ENCODE peak calls at places on chromosomes 11 and 22, in five cellular contexts. U is A549, P is K562, F is GM12878, A is HepG2. N is an unnamed sample.

GRCh38 chr11:96000064-96000463 is 76.2 kb upstream of the MTMR2 start:
- DNase-seq in U (no peak), F (no peak), A (no peak), P (no peak), N (no peak)

GRCh38 chr11:57500926-57501325 is 14.6 kb downstream of the SLC43A1 start:
- DNase-seq in A (no peak), F (no peak), U (no peak), P (no peak), N (no peak)

GRCh38 chr11:95788921-95789505 is 569 bp downstream of the FAM76B start:
- DNase-seq in A (peak), F (no peak), P (peak), U (peak), N (peak)

GRCh38 chr11:101441747-101442146 is 142.1 kb downstream of the TRPC6 start:
- DNase-seq in F (no peak), U (no peak), P (no peak), A (no peak), N (no peak)

GRCh38 chr11:86197448-86197847 is 47.1 kb upstream of the EED start:
- DNase-seq in F (no peak), A (no peak), U (no peak), P (no peak), N (no peak)

GRCh38 chr22:50190182-50190951 is 4.7 kb downstream of the TRABD start:
- DNase-seq in F (peak), U (peak), A (no peak), P (peak), N (peak)

GRCh38 chr11:62788991-62789390 is 1.8 kb downstream of the TMEM179B start:
- DNase-seq in U (peak), F (no peak), A (no peak), P (no peak), N (peak)

GRCh38 chr11:17388609-17389204 is at the start of gene KCNJ11:
- DNase-seq in P (no peak), U (no peak), A (no peak), F (no peak), N (peak)

GRCh38 chr11:72642815-72643511 is 31.3 kb downstream of the PDE2A start:
- DNase-seq in F (no peak), P (peak), U (peak), A (no peak), N (peak)

GRCh38 chr22:17792289-17792688 is 18.0 kb upstream of the BID start:
- DNase-seq in U (no peak), A (no peak), F (no peak), P (peak), N (peak)

GRCh38 chr11:111957663-111958415 is 20.7 kb downstream of the DIXDC1 start:
- DNase-seq in P (no peak), U (no peak), F (no peak), A (no peak), N (no peak)

GRCh38 chr11:59755701-59756495 is 722 bp downstream of the STX3 start:
- DNase-seq in A (peak), P (peak), U (peak), F (no peak), N (peak)

GRCh38 chr11:62621027-62621566 is 689 bp downstream of the B3GAT3 start:
- DNase-seq in U (no peak), A (no peak), F (no peak), P (no peak), N (no peak)

GRCh38 chr22:37726240-37726887 is 29.5 kb downstream of the TRIOBP start:
- DNase-seq in P (no peak), U (no peak), A (no peak), F (no peak), N (no peak)

GRCh38 chr11:121557348-121557747 is 104.6 kb upstream of the SORL1-AS1 start:
- DNase-seq in U (no peak), F (peak), A (no peak), P (no peak), N (no peak)

GRCh38 chr11:46826310-46827044 is 19.6 kb downstream of the CKAP5 start:
- DNase-seq in F (no peak), A (peak), P (peak), U (peak), N (peak)

GRCh38 chr11:62506413-62506940 is 40.1 kb downstream of the AHNAK start:
- DNase-seq in F (no peak), A (no peak), U (no peak), P (no peak), N (no peak)

GRCh38 chr22:25492950-25493790 is 71.3 kb upstream of the GRK3 start:
- DNase-seq in U (no peak), A (no peak), P (no peak), F (no peak), N (no peak)

GRCh38 chr11:1202776-1203504 is 19.9 kb upstream of the MUC5B start:
- DNase-seq in U (peak), F (no peak), P (peak), A (peak), N (peak)

GRCh38 chr22:41117127-41117965 is 25.0 kb downstream of the EP300 start:
- DNase-seq in F (no peak), A (no peak), U (no peak), P (no peak), N (no peak)

GRCh38 chr22:27746918-27747317 is 54.6 kb downstream of the MN1 start:
- DNase-seq in P (no peak), U (no peak), F (no peak), A (no peak), N (no peak)

GRCh38 chr22:27750866-27751265 is 50.7 kb downstream of the MN1 start:
- DNase-seq in F (no peak), U (no peak), P (no peak), A (no peak), N (no peak)

GRCh38 chr22:27749597-27750225 is 51.8 kb downstream of the MN1 start:
- DNase-seq in U (no peak), A (no peak), F (no peak), P (no peak), N (peak)

GRCh38 chr22:27747396-27748256 is 53.9 kb downstream of the MN1 start:
- DNase-seq in F (no peak), U (no peak), A (no peak), P (peak), N (peak)

GRCh38 chr22:27748355-27749168 is 53.0 kb downstream of the MN1 start:
- DNase-seq in F (no peak), P (no peak), U (no peak), A (no peak), N (peak)
- TF ChIP-seq JUNB in F (no peak), P (no peak), U (no peak), A (no peak), N (no peak)

DNA sequence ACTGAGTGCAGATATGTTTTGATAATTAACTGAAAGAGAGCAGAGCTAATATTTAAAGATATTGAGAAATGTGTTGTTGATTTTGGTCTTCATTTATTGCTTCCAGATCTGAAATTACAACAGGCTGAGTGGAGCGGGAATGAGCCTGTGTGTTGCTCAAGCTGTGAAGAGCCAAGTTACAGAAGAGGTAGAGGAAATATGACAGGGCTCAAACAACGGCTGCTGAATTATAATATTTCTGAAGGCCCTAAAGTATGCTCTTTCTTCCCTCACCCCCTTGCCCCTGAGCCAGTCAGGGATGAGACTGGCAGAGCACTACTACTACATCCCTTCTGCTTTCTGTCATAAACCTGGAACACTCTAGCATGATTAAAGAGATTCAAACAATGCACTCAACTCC is 115.6 kb downstream of the FANCF start:
- DNase-seq in A (no peak), P (no peak), U (no peak), F (no peak), N (no peak)
- TF ChIP-seq JUNB in A (no peak), P (no peak), U (no peak), F (no peak), N (no peak)

GRCh38 chr11:2301631-2302272 is at the start of the genes C11orf21 and TSPAN32:
- DNase-seq in A (peak), P (peak), F (no peak), U (no peak), N (no peak)

GRCh38 chr11:2300290-2300935 is 1.3 kb downstream of the C11orf21 start:
- DNase-seq in A (no peak), F (no peak), P (no peak), U (no peak), N (no peak)

GRCh38 chr11:2299773-2300172 is 1.9 kb downstream of the C11orf21 start:
- DNase-seq in U (no peak), A (no peak), F (no peak), P (no peak), N (no peak)

GRCh38 chr11:2302280-2302843 is 549 bp downstream of the TSPAN32 start:
- DNase-seq in F (no peak), A (no peak), P (peak), U (no peak), N (no peak)

GRCh38 chr11:2300936-2301630 is 635 bp downstream of the C11orf21 start:
- DNase-seq in A (no peak), P (peak), F (no peak), U (no peak), N (no peak)
- TF ChIP-seq JUNB in A (no peak), P (no peak), F (no peak), U (no peak), N (no peak)

GRCh38 chr11:19431059-19431398 is 190.3 kb upstream of the E2F8 start:
- DNase-seq in U (no peak), A (no peak), P (no peak), F (no peak), N (peak)

GRCh38 chr11:19433367-19433766 is 192.6 kb upstream of the E2F8 start:
- DNase-seq in F (peak), A (no peak), P (no peak), U (no peak), N (peak)

GRCh38 chr11:19430346-19431058 is 189.8 kb upstream of the E2F8 start:
- DNase-seq in A (no peak), P (no peak), U (no peak), F (no peak), N (no peak)

GRCh38 chr11:19433791-19434190 is 193.0 kb upstream of the E2F8 start:
- DNase-seq in F (no peak), U (no peak), A (no peak), P (no peak), N (no peak)

DNA sequence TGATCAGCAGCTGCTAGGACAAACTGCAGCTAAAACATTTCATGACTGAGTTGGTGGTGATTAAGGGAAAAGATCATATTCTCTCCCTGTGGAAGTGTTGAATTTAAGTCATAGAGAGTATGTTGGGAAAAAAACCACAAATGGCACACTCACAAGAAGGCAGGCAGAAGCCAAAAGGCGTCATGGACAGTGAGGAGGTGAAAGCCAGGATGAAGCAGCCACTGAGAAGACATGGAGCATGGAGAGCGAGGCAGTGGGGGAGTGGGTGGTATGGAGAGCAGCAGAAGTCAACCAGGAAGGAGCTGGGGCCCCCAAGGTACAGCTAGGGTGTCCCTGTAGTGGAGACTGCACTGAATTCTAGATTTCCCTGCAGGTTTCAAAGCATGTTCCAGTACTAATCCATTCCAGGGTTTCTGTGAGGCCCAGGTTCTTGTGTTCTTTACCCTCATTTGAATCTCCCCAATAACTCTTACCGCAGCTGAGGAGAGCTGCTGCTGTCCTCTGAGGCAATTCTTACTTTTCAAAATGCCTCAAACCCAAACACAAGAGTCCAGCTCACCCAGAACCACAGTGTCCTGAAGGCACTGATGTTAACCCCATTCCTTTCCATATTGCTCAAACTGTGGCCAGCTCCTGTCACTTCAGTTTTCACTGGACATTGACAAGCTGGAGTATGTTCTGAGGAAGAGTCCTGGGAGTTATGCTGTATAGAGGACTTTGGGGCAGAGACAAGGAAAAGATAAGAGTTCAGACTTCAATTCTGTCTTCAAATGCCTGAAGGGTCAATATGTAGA is 191.8 kb upstream of the E2F8 start:
- DNase-seq in A (no peak), P (no peak), F (peak), U (no peak), N (peak)
- TF ChIP-seq JUNB in A (no peak), P (no peak), F (no peak), U (no peak), N (no peak)

GRCh38 chr11:110818032-110818687 is 105.9 kb upstream of the ARHGAP20 start:
- DNase-seq in A (no peak), F (no peak), P (no peak), U (no peak), N (no peak)
- TF ChIP-seq JUNB in A (no peak), F (no peak), P (no peak), U (no peak), N (no peak)

GRCh38 chr11:126375726-126376125 is 20.2 kb downstream of the ST3GAL4 start:
- DNase-seq in F (no peak), U (no peak), A (no peak), P (no peak), N (no peak)

GRCh38 chr11:126366064-126366822 is 10.8 kb downstream of the ST3GAL4 start:
- DNase-seq in F (no peak), U (no peak), P (no peak), A (no peak), N (peak)

GRCh38 chr11:126370016-126370415 is 14.5 kb downstream of the ST3GAL4 start:
- DNase-seq in P (no peak), U (no peak), A (no peak), F (no peak), N (no peak)

DNA sequence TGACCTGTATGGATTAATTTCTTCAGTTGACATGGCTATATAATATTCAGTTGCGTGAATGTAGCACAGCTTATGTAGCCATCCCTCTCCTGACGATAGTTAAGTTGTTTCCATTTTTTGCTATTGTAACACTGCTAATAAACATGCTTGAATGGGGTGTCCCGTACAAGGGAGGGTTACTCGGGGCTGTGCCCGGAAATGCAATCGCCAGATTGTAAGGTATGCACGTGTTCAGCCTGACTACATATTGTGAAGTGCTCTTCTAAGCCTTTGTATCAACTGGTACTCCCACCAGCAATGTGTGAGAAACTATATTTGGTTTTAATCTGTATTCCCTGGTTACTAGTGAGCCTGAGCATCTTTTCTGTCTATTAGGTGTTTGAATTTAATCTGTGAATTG is 16.1 kb downstream of the ST3GAL4 start:
- DNase-seq in U (no peak), F (no peak), P (no peak), A (no peak), N (no peak)
- TF ChIP-seq JUNB in U (no peak), F (no peak), P (no peak), A (no peak), N (no peak)